ENCODE peak calls at places on chromosomes 7 and 10, in ten cellular contexts. O, J, W, S, N, M, U, R, L and T are unnamed samples.

GRCh38 chr7:118575393-118575948 is 351.0 kb downstream of the ANKRD7 start:
- DNase-seq in U (no peak), N (no peak), R (no peak), O (no peak), S (no peak), W (no peak), J (peak), L (no peak), M (no peak), T (no peak)

GRCh38 chr10:128549192-128549591 is 423.0 kb upstream of the MKI67 start:
- DNase-seq in M (no peak), J (no peak), W (no peak), R (no peak), O (no peak), U (no peak), L (no peak), S (no peak), N (no peak), T (no peak)

GRCh38 chr10:29479081-29479917 is 155.5 kb downstream of the SVIL start:
- DNase-seq in M (peak), N (no peak), J (no peak), R (no peak), S (peak), L (no peak), U (no peak), O (peak), W (no peak), T (peak)

GRCh38 chr7:127824682-127825081 is 172.7 kb downstream of the SND1 start:
- DNase-seq in W (no peak), R (no peak), L (peak), U (no peak), S (no peak), N (no peak), O (no peak), M (peak), J (no peak), T (peak)

GRCh38 chr7:47479821-47480575 is 101.9 kb downstream of the TNS3 start:
- DNase-seq in N (no peak), J (no peak), O (no peak), S (no peak), R (no peak), U (no peak), L (no peak), W (no peak), M (no peak), T (no peak)

GRCh38 chr7:22251284-22251683 is 105.7 kb downstream of the RAPGEF5 start:
- DNase-seq in O (no peak), J (no peak), L (no peak), S (no peak), U (no peak), M (no peak), N (no peak), R (peak), W (no peak), T (no peak)

GRCh38 chr7:155868955-155869783 is 56.9 kb upstream of the SHH start:
- DNase-seq in J (peak), W (no peak), S (no peak), R (no peak), M (no peak), L (no peak), U (peak), N (no peak), O (no peak), T (no peak)

GRCh38 chr7:139620676-139621344 is 97.3 kb downstream of the CLEC2L start:
- DNase-seq in N (peak), W (peak), U (no peak), L (peak), J (peak), R (no peak), S (peak), O (no peak), M (no peak), T (no peak)

GRCh38 chr7:3043544-3044395 is at the start of gene CARD11:
- DNase-seq in O (no peak), U (no peak), W (no peak), S (no peak), R (no peak), L (no peak), N (no peak), M (no peak), J (no peak), T (no peak)

GRCh38 chr10:34286136-34286739 is 528.9 kb downstream of the PARD3 start:
- DNase-seq in M (no peak), J (no peak), R (no peak), S (no peak), O (peak), L (no peak), U (no peak), W (no peak), N (no peak), T (peak)

GRCh38 chr10:3924344-3924743 is 139.3 kb upstream of the KLF6 start:
- DNase-seq in O (peak), N (no peak), J (no peak), M (peak), W (no peak), R (no peak), S (no peak), U (no peak), L (no peak), T (peak)

GRCh38 chr10:64261092-64261491 is 739.9 kb downstream of the REEP3 start:
- DNase-seq in W (no peak), O (no peak), R (no peak), J (no peak), M (no peak), N (no peak), U (no peak), S (no peak), L (no peak), T (no peak)

GRCh38 chr10:31314256-31315183 is 4.5 kb upstream of the ZEB1 start:
- DNase-seq in L (no peak), O (no peak), M (no peak), N (no peak), W (no peak), J (no peak), S (no peak), R (no peak), U (no peak), T (no peak)

GRCh38 chr7:79968894-79969293 is 165.7 kb upstream of the GNAI1 start:
- DNase-seq in M (no peak), O (no peak), U (no peak), L (no peak), N (no peak), J (no peak), W (no peak), S (no peak), R (no peak), T (no peak)

GRCh38 chr10:92750788-92751533 is 61.2 kb downstream of the HHEX start:
- DNase-seq in U (no peak), S (no peak), O (peak), N (no peak), W (no peak), J (no peak), R (no peak), M (no peak), L (no peak), T (peak)

GRCh38 chr10:61869772-61870520 is 31.6 kb upstream of the ARID5B start:
- DNase-seq in W (no peak), N (no peak), J (no peak), S (no peak), L (no peak), M (peak), R (no peak), U (no peak), O (peak), T (peak)

GRCh38 chr10:78267598-78267997 is 233.9 kb downstream of the RPS24 start:
- DNase-seq in U (no peak), M (no peak), O (peak), W (no peak), S (no peak), J (no peak), N (no peak), L (no peak), R (no peak), T (peak)

GRCh38 chr7:41107330-41107937 is 595.5 kb downstream of the INHBA start:
- DNase-seq in L (peak), W (peak), M (no peak), O (no peak), J (no peak), N (peak), U (no peak), R (no peak), S (no peak), T (no peak)

GRCh38 chr10:34280599-34281374 is 534.3 kb downstream of the PARD3 start:
- DNase-seq in R (no peak), N (peak), W (peak), J (peak), U (peak), L (peak), M (peak), O (peak), S (no peak), T (peak)

GRCh38 chr7:5549096-5549896 is 125.7 kb upstream of the TNRC18 start:
- DNase-seq in O (peak), M (no peak), N (no peak), J (no peak), U (no peak), W (peak), R (no peak), L (no peak), S (peak), T (peak)

GRCh38 chr10:103765981-103766380 is 89.4 kb downstream of the SH3PXD2A start:
- DNase-seq in R (no peak), O (no peak), U (no peak), W (no peak), N (no peak), S (no peak), J (no peak), L (no peak), M (no peak), T (no peak)

GRCh38 chr10:92590623-92591549 is 2.0 kb upstream of the KIF11 start:
- DNase-seq in J (peak), M (no peak), O (peak), U (no peak), N (no peak), S (peak), W (peak), L (peak), R (no peak), T (peak)

GRCh38 chr10:124943301-124944092 is 1.6 kb downstream of the ZRANB1 start:
- DNase-seq in M (peak), J (no peak), O (peak), S (no peak), N (peak), R (no peak), L (no peak), W (no peak), U (no peak), T (peak)

GRCh38 chr10:819326-819725 is 112.2 kb downstream of the LARP4B start:
- DNase-seq in U (no peak), R (no peak), J (no peak), W (no peak), L (no peak), S (no peak), N (no peak), M (peak), O (peak), T (peak)

GRCh38 chr10:75108684-75109458 is 2.6 kb upstream of the SAMD8 start:
- DNase-seq in M (no peak), R (no peak), O (no peak), J (peak), W (peak), S (peak), N (no peak), U (no peak), L (peak), T (peak)

GRCh38 chr7:47347346-47347745 is 234.6 kb downstream of the TNS3 start:
- DNase-seq in S (no peak), U (no peak), W (no peak), N (no peak), M (no peak), L (no peak), J (no peak), O (no peak), R (peak), T (no peak)

GRCh38 chr10:95422196-95422595 is 131.4 kb upstream of the PDLIM1 start:
- DNase-seq in W (no peak), R (no peak), L (no peak), M (no peak), N (no peak), U (peak), J (no peak), S (no peak), O (no peak), T (no peak)

GRCh38 chr10:28679941-28680752 is 2.8 kb downstream of the BAMBI start:
- DNase-seq in L (peak), W (no peak), O (no peak), N (no peak), S (no peak), J (peak), U (no peak), R (no peak), M (no peak), T (no peak)

GRCh38 chr7:127039541-127039940 is 213.2 kb downstream of the GRM8 start:
- DNase-seq in M (no peak), N (no peak), R (no peak), U (no peak), J (no peak), S (no peak), L (no peak), O (no peak), W (no peak), T (no peak)

GRCh38 chr7:23713285-23714235 is 3.5 kb downstream of the STK31 start:
- DNase-seq in W (no peak), R (no peak), M (peak), O (peak), J (no peak), L (peak), S (no peak), U (no peak), N (peak), T (peak)

GRCh38 chr10:124705021-124705740 is 39.0 kb downstream of the FAM53B start:
- DNase-seq in O (no peak), U (no peak), L (no peak), M (no peak), N (no peak), W (no peak), S (peak), R (no peak), J (peak), T (no peak)

GRCh38 chr10:14608381-14609001 is 166.2 kb downstream of the FAM107B start:
- DNase-seq in L (peak), W (no peak), R (no peak), U (no peak), M (no peak), N (no peak), J (no peak), O (no peak), S (no peak), T (no peak)

GRCh38 chr7:155821851-155822250 is 9.6 kb upstream of the SHH start:
- DNase-seq in W (no peak), R (no peak), L (no peak), U (no peak), J (no peak), O (no peak), S (no peak), N (no peak), M (no peak), T (no peak)

GRCh38 chr10:62638062-62638477 is 166.4 kb upstream of the ADO start:
- DNase-seq in U (no peak), N (no peak), L (no peak), M (no peak), S (no peak), J (no peak), R (no peak), W (no peak), O (no peak), T (peak)

GRCh38 chr10:57465155-57465554 is 802.5 kb downstream of the IPMK start:
- DNase-seq in R (no peak), O (no peak), S (no peak), U (no peak), N (no peak), J (no peak), W (no peak), L (no peak), M (no peak), T (no peak)

GRCh38 chr7:117152213-117153007 is 170.4 kb downstream of the WNT2 start:
- DNase-seq in O (no peak), S (no peak), N (no peak), U (no peak), L (peak), W (no peak), M (no peak), R (no peak), J (no peak), T (no peak)

GRCh38 chr7:150909192-150909591 is 56.9 kb downstream of the AOC1 start:
- DNase-seq in U (no peak), W (no peak), L (no peak), J (no peak), S (no peak), O (no peak), R (no peak), M (no peak), N (no peak), T (no peak)

GRCh38 chr7:42932861-42933591 is 850 bp downstream of the MRPL32 start:
- DNase-seq in U (no peak), L (no peak), W (no peak), N (no peak), M (no peak), R (no peak), J (peak), S (no peak), O (no peak), T (no peak)

GRCh38 chr10:106271237-106271636 is 893.3 kb downstream of the SORCS1 start:
- DNase-seq in M (no peak), N (no peak), O (no peak), R (no peak), J (no peak), W (no peak), U (no peak), L (no peak), S (no peak), T (no peak)
- TF ChIP-seq CTCF in M (no peak), N (peak), O (no peak), R (no peak), J (no peak), W (no peak), U (no peak), L (no peak), S (no peak), T (no peak)

DNA sequence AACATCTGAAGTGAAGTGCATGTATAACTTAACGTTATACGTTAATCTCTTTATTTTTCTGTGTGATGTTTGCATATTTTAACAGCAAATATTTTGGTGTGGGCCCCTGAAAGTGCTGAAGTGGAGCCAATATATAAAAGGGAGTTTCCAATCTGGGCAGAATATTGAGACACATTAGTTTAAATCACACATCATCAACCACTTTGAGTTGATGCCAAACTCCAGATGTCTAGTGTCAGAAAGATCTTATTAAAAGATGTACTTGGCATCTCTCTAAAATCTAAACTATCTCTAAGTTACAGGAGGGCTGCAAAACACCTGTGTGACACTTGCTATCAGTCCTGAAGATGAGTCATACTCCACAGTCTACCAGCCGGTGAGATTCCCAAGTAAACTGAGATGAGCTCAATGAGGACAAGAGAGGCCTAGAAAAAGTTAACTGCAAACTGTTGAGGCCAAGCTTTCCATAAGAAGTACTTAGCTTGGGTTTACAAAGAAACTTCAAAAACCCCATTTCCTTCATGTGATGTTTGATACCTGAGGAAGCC is 11.4 kb downstream of the JAZF1 start:
- DNase-seq in M (no peak), R (no peak), N (no peak), W (no peak), U (no peak), S (no peak), L (no peak), J (no peak), O (no peak), T (peak)
- H3K4me3 ChIP-seq in M (no peak), R (no peak), N (no peak), W (no peak), U (no peak), S (no peak), L (no peak), J (no peak), O (no peak), T (no peak)

DNA sequence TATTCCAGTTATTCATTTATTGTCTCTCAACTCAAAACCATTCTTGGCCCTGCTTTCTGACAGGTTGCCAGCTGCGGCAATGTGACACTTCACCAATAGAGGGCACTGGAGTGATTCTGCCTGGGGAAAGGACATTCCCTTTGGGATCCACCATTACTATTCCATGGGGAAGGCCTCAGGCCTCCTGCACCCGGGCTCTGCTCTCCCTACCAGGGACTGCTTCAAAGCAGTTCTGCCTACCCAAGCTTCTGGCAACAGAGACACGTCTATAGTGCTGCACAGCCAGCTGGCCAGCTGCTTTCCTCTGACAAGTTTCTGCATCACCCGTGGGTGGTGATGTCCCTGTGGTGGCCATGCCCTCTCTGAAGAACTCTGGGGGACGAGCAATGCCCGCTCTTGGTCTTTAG is 163.9 kb downstream of the ELMO1 start:
- DNase-seq in U (peak), S (no peak), R (peak), J (peak), W (peak), L (peak), M (no peak), N (peak), O (no peak), T (no peak)
- TF ChIP-seq CTCF in U (no peak), S (peak), R (peak), J (peak), W (peak), L (peak), M (peak), N (peak), O (no peak), T (peak)

DNA sequence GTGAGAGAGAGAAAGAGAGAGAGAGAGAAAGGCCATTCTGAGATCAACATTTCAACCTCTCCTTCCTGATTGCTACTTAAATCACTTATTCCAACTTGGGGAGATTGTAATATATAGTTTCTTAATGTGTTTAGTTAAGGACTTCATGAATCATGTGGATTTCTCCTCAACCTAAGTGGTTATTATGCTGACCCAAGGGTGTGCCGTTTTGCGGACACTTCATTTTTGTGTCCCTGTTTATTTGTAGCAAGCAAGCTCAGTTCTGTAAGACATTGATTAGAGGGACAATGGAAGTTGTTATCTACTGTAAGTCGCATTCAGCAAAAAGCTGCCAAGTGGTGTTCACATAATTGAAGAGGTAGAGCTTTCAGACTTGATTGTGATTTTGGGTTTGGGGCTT is 20.0 kb upstream of the COL1A2 start:
- DNase-seq in L (no peak), W (no peak), R (no peak), M (no peak), O (no peak), N (no peak), U (no peak), J (no peak), S (no peak), T (peak)
- H3K4me3 ChIP-seq in L (no peak), W (no peak), R (no peak), M (peak), O (peak), N (no peak), U (peak), J (no peak), S (peak), T (peak)